ENCODE peak calls at places on chromosome 14, in eight cellular contexts. One of them, this sample, is unnamed.

GRCh38 chr14:76957224-76957881 is 71.2 kb downstream of the IRF2BPL start:
- DNase-seq in amniotic stem cell: no peak
- DNase-seq in effector memory CD8-positive, alpha-beta T cell: peak
- DNase-seq in stimulated activated CD4-positive, alpha-beta T cell treated with anti-CD3 and anti-CD28 coated beads, Interleukin-2, amount 100 ng/mL, for 24 hours: peak
- DNase-seq in GM03348: no peak
- DNase-seq in fibroblast of villous mesenchyme: no peak
- DNase-seq in activated T-helper 1 cell treated with anti-CD3 and anti-CD28 coated beads, Interleukin-12 subunit alpha, Interleukin-12 subunit beta, Interleukin-2, Interleukin-4 antibody, amounts not matched to agents 30 ng/mL and 10 ng/mL and 1 ng/mL, durations not matched to agents 14 hours and 24 hours and 36 hours: no peak
- DNase-seq in T-helper 2 cell: peak
- DNase-seq in this sample: peak

GRCh38 chr14:24798911-24799310 is 164.9 kb upstream of the GZMB start:
- DNase-seq in amniotic stem cell: no peak
- DNase-seq in effector memory CD8-positive, alpha-beta T cell: no peak
- DNase-seq in stimulated activated CD4-positive, alpha-beta T cell treated with anti-CD3 and anti-CD28 coated beads, Interleukin-2, amount 100 ng/mL, for 24 hours: no peak
- DNase-seq in GM03348: no peak
- DNase-seq in fibroblast of villous mesenchyme: no peak
- DNase-seq in activated T-helper 1 cell treated with anti-CD3 and anti-CD28 coated beads, Interleukin-12 subunit alpha, Interleukin-12 subunit beta, Interleukin-2, Interleukin-4 antibody, amounts not matched to agents 30 ng/mL and 10 ng/mL and 1 ng/mL, durations not matched to agents 14 hours and 24 hours and 36 hours: no peak
- DNase-seq in T-helper 2 cell: peak
- DNase-seq in this sample: no peak

GRCh38 chr14:45650754-45651153 is 397.8 kb upstream of the MIS18BP1 start:
- DNase-seq in amniotic stem cell: no peak
- DNase-seq in effector memory CD8-positive, alpha-beta T cell: no peak
- DNase-seq in stimulated activated CD4-positive, alpha-beta T cell treated with anti-CD3 and anti-CD28 coated beads, Interleukin-2, amount 100 ng/mL, for 24 hours: no peak
- DNase-seq in GM03348: no peak
- DNase-seq in fibroblast of villous mesenchyme: no peak
- DNase-seq in activated T-helper 1 cell treated with anti-CD3 and anti-CD28 coated beads, Interleukin-12 subunit alpha, Interleukin-12 subunit beta, Interleukin-2, Interleukin-4 antibody, amounts not matched to agents 30 ng/mL and 10 ng/mL and 1 ng/mL, durations not matched to agents 14 hours and 24 hours and 36 hours: no peak
- DNase-seq in T-helper 2 cell: no peak
- DNase-seq in this sample: no peak

GRCh38 chr14:95770777-95771176 is 56.9 kb upstream of the TCL1A start:
- DNase-seq in amniotic stem cell: no peak
- DNase-seq in effector memory CD8-positive, alpha-beta T cell: no peak
- DNase-seq in stimulated activated CD4-positive, alpha-beta T cell treated with anti-CD3 and anti-CD28 coated beads, Interleukin-2, amount 100 ng/mL, for 24 hours: no peak
- DNase-seq in GM03348: no peak
- DNase-seq in fibroblast of villous mesenchyme: no peak
- DNase-seq in activated T-helper 1 cell treated with anti-CD3 and anti-CD28 coated beads, Interleukin-12 subunit alpha, Interleukin-12 subunit beta, Interleukin-2, Interleukin-4 antibody, amounts not matched to agents 30 ng/mL and 10 ng/mL and 1 ng/mL, durations not matched to agents 14 hours and 24 hours and 36 hours: no peak
- DNase-seq in T-helper 2 cell: no peak
- DNase-seq in this sample: no peak

GRCh38 chr14:42532194-42532593 is 925.5 kb downstream of the LRFN5 start:
- DNase-seq in amniotic stem cell: no peak
- DNase-seq in effector memory CD8-positive, alpha-beta T cell: no peak
- DNase-seq in stimulated activated CD4-positive, alpha-beta T cell treated with anti-CD3 and anti-CD28 coated beads, Interleukin-2, amount 100 ng/mL, for 24 hours: no peak
- DNase-seq in GM03348: no peak
- DNase-seq in fibroblast of villous mesenchyme: no peak
- DNase-seq in activated T-helper 1 cell treated with anti-CD3 and anti-CD28 coated beads, Interleukin-12 subunit alpha, Interleukin-12 subunit beta, Interleukin-2, Interleukin-4 antibody, amounts not matched to agents 30 ng/mL and 10 ng/mL and 1 ng/mL, durations not matched to agents 14 hours and 24 hours and 36 hours: no peak
- DNase-seq in T-helper 2 cell: no peak
- DNase-seq in this sample: no peak

GRCh38 chr14:96067985-96068930 is 29.1 kb downstream of the C14orf132 start:
- DNase-seq in amniotic stem cell: no peak
- DNase-seq in effector memory CD8-positive, alpha-beta T cell: no peak
- DNase-seq in stimulated activated CD4-positive, alpha-beta T cell treated with anti-CD3 and anti-CD28 coated beads, Interleukin-2, amount 100 ng/mL, for 24 hours: no peak
- DNase-seq in GM03348: no peak
- DNase-seq in fibroblast of villous mesenchyme: no peak
- DNase-seq in activated T-helper 1 cell treated with anti-CD3 and anti-CD28 coated beads, Interleukin-12 subunit alpha, Interleukin-12 subunit beta, Interleukin-2, Interleukin-4 antibody, amounts not matched to agents 30 ng/mL and 10 ng/mL and 1 ng/mL, durations not matched to agents 14 hours and 24 hours and 36 hours: no peak
- DNase-seq in T-helper 2 cell: no peak
- DNase-seq in this sample: no peak

GRCh38 chr14:38199768-38200167 is 7.9 kb upstream of the SSTR1 start:
- DNase-seq in amniotic stem cell: no peak
- DNase-seq in effector memory CD8-positive, alpha-beta T cell: no peak
- DNase-seq in stimulated activated CD4-positive, alpha-beta T cell treated with anti-CD3 and anti-CD28 coated beads, Interleukin-2, amount 100 ng/mL, for 24 hours: no peak
- DNase-seq in GM03348: no peak
- DNase-seq in fibroblast of villous mesenchyme: no peak
- DNase-seq in activated T-helper 1 cell treated with anti-CD3 and anti-CD28 coated beads, Interleukin-12 subunit alpha, Interleukin-12 subunit beta, Interleukin-2, Interleukin-4 antibody, amounts not matched to agents 30 ng/mL and 10 ng/mL and 1 ng/mL, durations not matched to agents 14 hours and 24 hours and 36 hours: no peak
- DNase-seq in T-helper 2 cell: no peak
- DNase-seq in this sample: no peak

GRCh38 chr14:35295845-35296161 is 3.6 kb downstream of the PSMA6 start:
- DNase-seq in amniotic stem cell: no peak
- DNase-seq in effector memory CD8-positive, alpha-beta T cell: no peak
- DNase-seq in stimulated activated CD4-positive, alpha-beta T cell treated with anti-CD3 and anti-CD28 coated beads, Interleukin-2, amount 100 ng/mL, for 24 hours: no peak
- DNase-seq in GM03348: no peak
- DNase-seq in fibroblast of villous mesenchyme: no peak
- DNase-seq in activated T-helper 1 cell treated with anti-CD3 and anti-CD28 coated beads, Interleukin-12 subunit alpha, Interleukin-12 subunit beta, Interleukin-2, Interleukin-4 antibody, amounts not matched to agents 30 ng/mL and 10 ng/mL and 1 ng/mL, durations not matched to agents 14 hours and 24 hours and 36 hours: no peak
- DNase-seq in T-helper 2 cell: no peak
- DNase-seq in this sample: no peak

GRCh38 chr14:68820536-68820935 is 27.7 kb upstream of the ZFP36L1 start:
- DNase-seq in amniotic stem cell: no peak
- DNase-seq in effector memory CD8-positive, alpha-beta T cell: peak
- DNase-seq in stimulated activated CD4-positive, alpha-beta T cell treated with anti-CD3 and anti-CD28 coated beads, Interleukin-2, amount 100 ng/mL, for 24 hours: no peak
- DNase-seq in GM03348: no peak
- DNase-seq in fibroblast of villous mesenchyme: no peak
- DNase-seq in activated T-helper 1 cell treated with anti-CD3 and anti-CD28 coated beads, Interleukin-12 subunit alpha, Interleukin-12 subunit beta, Interleukin-2, Interleukin-4 antibody, amounts not matched to agents 30 ng/mL and 10 ng/mL and 1 ng/mL, durations not matched to agents 14 hours and 24 hours and 36 hours: no peak
- DNase-seq in T-helper 2 cell: peak
- DNase-seq in this sample: peak

GRCh38 chr14:24378981-24379906 is 11.3 kb downstream of the NFATC4 start:
- DNase-seq in amniotic stem cell: no peak
- DNase-seq in effector memory CD8-positive, alpha-beta T cell: no peak
- DNase-seq in stimulated activated CD4-positive, alpha-beta T cell treated with anti-CD3 and anti-CD28 coated beads, Interleukin-2, amount 100 ng/mL, for 24 hours: no peak
- DNase-seq in GM03348: no peak
- DNase-seq in fibroblast of villous mesenchyme: no peak
- DNase-seq in activated T-helper 1 cell treated with anti-CD3 and anti-CD28 coated beads, Interleukin-12 subunit alpha, Interleukin-12 subunit beta, Interleukin-2, Interleukin-4 antibody, amounts not matched to agents 30 ng/mL and 10 ng/mL and 1 ng/mL, durations not matched to agents 14 hours and 24 hours and 36 hours: no peak
- DNase-seq in T-helper 2 cell: no peak
- DNase-seq in this sample: no peak

GRCh38 chr14:34403646-34404045 is 58.4 kb downstream of the SPTSSA start:
- DNase-seq in amniotic stem cell: no peak
- DNase-seq in effector memory CD8-positive, alpha-beta T cell: no peak
- DNase-seq in stimulated activated CD4-positive, alpha-beta T cell treated with anti-CD3 and anti-CD28 coated beads, Interleukin-2, amount 100 ng/mL, for 24 hours: no peak
- DNase-seq in GM03348: no peak
- DNase-seq in fibroblast of villous mesenchyme: peak
- DNase-seq in activated T-helper 1 cell treated with anti-CD3 and anti-CD28 coated beads, Interleukin-12 subunit alpha, Interleukin-12 subunit beta, Interleukin-2, Interleukin-4 antibody, amounts not matched to agents 30 ng/mL and 10 ng/mL and 1 ng/mL, durations not matched to agents 14 hours and 24 hours and 36 hours: no peak
- DNase-seq in T-helper 2 cell: no peak
- DNase-seq in this sample: no peak

This sample was measured in activated CD4-positive, alpha-beta memory T cell treated with anti-CD3 and anti-CD28 coated beads, Interleukin-2, amount 10 ng/mL, durations not matched to agents 7 days and 5 days.